ENCODE peak calls at places on chromosome 3, in seven cellular contexts. G is activated naive CD4-positive, alpha-beta T cell; V is EL; K is neuronal stem cell; M is BJ; A is stimulated activated CD4-positive, alpha-beta T cell treated with anti-CD3 and anti-CD28 coated beads, Interleukin-1b, Interleukin-23, amount 100 ng/mL, for 24 hours; E is Right ventricle myocardium inferior. Y is an unnamed sample.

GRCh38 chr3:70064194-70064787 is 64.8 kb downstream of the SAMMSON start:
- DNase-seq in G (no peak), V (peak; percentile 30), K (peak; percentile 36), M (no peak), A (no peak), E (no peak), Y (peak; percentile 47)

GRCh38 chr3:122183521-122183892 is at the start of gene CASR:
- DNase-seq in G (no peak), V (no peak), K (no peak), M (no peak), A (no peak), E (peak; percentile 41), Y (peak; percentile 49)

GRCh38 chr3:115960799-115961198 is 337.5 kb downstream of the GAP43 start:
- DNase-seq in G (no peak), V (no peak), K (no peak), M (no peak), A (no peak), E (no peak), Y (no peak)

GRCh38 chr3:89172150-89172549 is 64.7 kb downstream of the EPHA3 start:
- DNase-seq in G (no peak), V (no peak), K (peak; percentile 12), M (no peak), A (no peak), E (no peak), Y (no peak)

GRCh38 chr3:186241910-186242821 is 119.9 kb downstream of the DGKG start:
- DNase-seq in G (no peak), V (peak; percentile 72), K (peak; percentile 45), M (no peak), A (no peak), E (peak; percentile 85), Y (peak; percentile 75)

GRCh38 chr3:107588217-107588616 is 65.5 kb downstream of the BBX start:
- DNase-seq in G (no peak), V (no peak), K (no peak), M (no peak), A (no peak), E (no peak), Y (peak; percentile 74)

GRCh38 chr3:49406571-49407565 is 4.9 kb downstream of the RHOA start:
- DNase-seq in G (no peak), V (no peak), K (no peak), M (no peak), A (no peak), E (no peak), Y (no peak)

GRCh38 chr3:55910543-55910942 is 423.4 kb upstream of the WNT5A start:
- DNase-seq in G (no peak), V (no peak), K (no peak), M (no peak), A (no peak), E (no peak), Y (peak; percentile 56)

GRCh38 chr3:100316656-100317069 is 17.9 kb upstream of the NIT2 start:
- DNase-seq in G (no peak), V (peak; percentile 62), K (peak; percentile 15), M (peak; percentile 17), A (no peak), E (no peak), Y (peak; percentile 64)

GRCh38 chr3:127639173-127640030 is 10.4 kb downstream of the PODXL2 start:
- DNase-seq in G (no peak), V (peak; percentile 83), K (no peak), M (no peak), A (no peak), E (no peak), Y (peak; percentile 53)

GRCh38 chr3:17154941-17155340 is 270.2 kb downstream of the PLCL2 start:
- DNase-seq in G (no peak), V (no peak), K (no peak), M (no peak), A (no peak), E (no peak), Y (no peak)

GRCh38 chr3:185071401-185071800 is 81.5 kb downstream of the C3orf70 start:
- DNase-seq in G (no peak), V (no peak), K (no peak), M (no peak), A (no peak), E (no peak), Y (no peak)

GRCh38 chr3:17800232-17800631 is 57.8 kb upstream of the TBC1D5 start:
- DNase-seq in G (no peak), V (peak; percentile 57), K (no peak), M (no peak), A (no peak), E (no peak), Y (peak; percentile 56)

GRCh38 chr3:45554001-45554691 is 40.4 kb upstream of the LIMD1 start:
- DNase-seq in G (no peak), V (peak; percentile 73), K (no peak), M (no peak), A (no peak), E (peak; percentile 87), Y (no peak)

GRCh38 chr3:75303676-75304075 is 360.5 kb upstream of the FRG2C start:
- DNase-seq in G (no peak), V (no peak), K (no peak), M (no peak), A (no peak), E (no peak), Y (no peak)

GRCh38 chr3:112681822-112682325 is 40.9 kb upstream of the CCDC80 start:
- DNase-seq in G (no peak), V (peak; percentile 70), K (no peak), M (peak; percentile 61), A (no peak), E (no peak), Y (peak; percentile 19)

GRCh38 chr3:47984089-47984759 is 32.0 kb downstream of the MAP4 start:
- DNase-seq in G (no peak), V (peak; percentile 92), K (no peak), M (peak; percentile 59), A (no peak), E (no peak), Y (peak; percentile 42)

GRCh38 chr3:163508212-163508611 is 1570.1 kb downstream of the SI start:
- DNase-seq in G (no peak), V (no peak), K (no peak), M (no peak), A (no peak), E (no peak), Y (no peak)

GRCh38 chr3:11363732-11364131 is 91.5 kb downstream of the ATG7 start:
- DNase-seq in G (no peak), V (no peak), K (no peak), M (no peak), A (no peak), E (no peak), Y (no peak)

GRCh38 chr3:63964287-63965073 is 52.3 kb upstream of the SCAANT1 start:
- DNase-seq in G (no peak), V (no peak), K (no peak), M (no peak), A (no peak), E (no peak), Y (no peak)

GRCh38 chr3:62145086-62145757 is 228.1 kb downstream of the FEZF2 start:
- DNase-seq in G (no peak), V (no peak), K (no peak), M (no peak), A (no peak), E (no peak), Y (peak; percentile 74)

GRCh38 chr3:123258811-123259420 is 57.2 kb downstream of the SEC22A start:
- DNase-seq in G (no peak), V (peak; percentile 50), K (no peak), M (no peak), A (no peak), E (no peak), Y (peak; percentile 61)

GRCh38 chr3:49867871-49868321 is 1.8 kb downstream of the CAMKV start:
- DNase-seq in G (no peak), V (peak; percentile 47), K (peak; percentile 70), M (no peak), A (no peak), E (no peak), Y (peak; percentile 61)

GRCh38 chr3:50342818-50343633 is 2.4 kb upstream of the RASSF1 start:
- DNase-seq in G (no peak), V (no peak), K (no peak), M (no peak), A (no peak), E (no peak), Y (no peak)

GRCh38 chr3:183281126-183281797 is 28.2 kb downstream of the B3GNT5 start:
- DNase-seq in G (no peak), V (no peak), K (no peak), M (no peak), A (no peak), E (no peak), Y (no peak)

GRCh38 chr3:23094890-23095462 is 108.2 kb upstream of the UBE2E2 start:
- DNase-seq in G (no peak), V (peak; percentile 45), K (no peak), M (no peak), A (no peak), E (no peak), Y (peak; percentile 91)

GRCh38 chr3:37863949-37864822 is 2.5 kb downstream of the CTDSPL start:
- DNase-seq in G (no peak), V (peak; percentile 34), K (no peak), M (no peak), A (no peak), E (no peak), Y (no peak)

GRCh38 chr3:163753033-163753432 is 1325.3 kb downstream of the SI start:
- DNase-seq in G (no peak), V (no peak), K (peak; percentile 2), M (no peak), A (no peak), E (no peak), Y (no peak)

GRCh38 chr3:183701744-183702143 is 4.1 kb downstream of the YEATS2 start:
- DNase-seq in G (no peak), V (no peak), K (no peak), M (no peak), A (no peak), E (no peak), Y (peak; percentile 88)

GRCh38 chr3:14248849-14249523 is 70.4 kb downstream of the LSM3 start:
- DNase-seq in G (no peak), V (no peak), K (no peak), M (peak; percentile 65), A (no peak), E (no peak), Y (no peak)

GRCh38 chr3:192409203-192409837 is 318.0 kb downstream of the FGF12 start:
- DNase-seq in G (no peak), V (peak; percentile 23), K (peak; percentile 61), M (no peak), A (no peak), E (no peak), Y (peak; percentile 37)

GRCh38 chr3:193439423-193439822 is 60.9 kb upstream of the ATP13A5 start:
- DNase-seq in G (no peak), V (no peak), K (no peak), M (no peak), A (no peak), E (no peak), Y (no peak)

GRCh38 chr3:48565591-48566400 is 2.2 kb upstream of the UCN2 start:
- DNase-seq in G (no peak), V (peak; percentile 86), K (no peak), M (no peak), A (no peak), E (no peak), Y (peak; percentile 73)

GRCh38 chr3:32862247-32863013 is 44.6 kb downstream of the TRIM71 start:
- DNase-seq in G (no peak), V (no peak), K (no peak), M (no peak), A (no peak), E (no peak), Y (no peak)

GRCh38 chr3:150069158-150069536 is 98.5 kb upstream of the PFN2 start:
- DNase-seq in G (no peak), V (peak; percentile 37), K (no peak), M (no peak), A (no peak), E (no peak), Y (no peak)

GRCh38 chr3:192317564-192317963 is 409.8 kb downstream of the FGF12 start:
- DNase-seq in G (no peak), V (no peak), K (no peak), M (no peak), A (no peak), E (no peak), Y (no peak)

Y was measured in epithelial cell of esophagus.